ENCODE peak calls at places on chromosomes 7 and 10, in nine cellular contexts. O, B, S, Q, V, Z, F, X and K are unnamed samples.

GRCh38 chr7:111892568-111892967 is 313.6 kb downstream of the DOCK4 start:
- DNase-seq in B (no peak), F (no peak), X (no peak), V (no peak), O (no peak), Z (no peak), S (no peak), Q (no peak), K (no peak)

GRCh38 chr10:35421553-35422178 is 85.4 kb downstream of the CCNY start:
- DNase-seq in Z (no peak), V (no peak), S (peak; percentile 77), B (no peak), X (no peak), O (peak; percentile 94), F (peak; percentile 25), Q (peak; percentile 42), K (no peak)

GRCh38 chr7:36794689-36795088 is 70.4 kb upstream of the AOAH start:
- DNase-seq in F (no peak), X (no peak), Z (no peak), O (no peak), S (no peak), B (no peak), Q (no peak), V (peak; percentile 35), K (no peak)

GRCh38 chr10:29130190-29130673 is 158.6 kb upstream of the LYZL1 start:
- DNase-seq in F (no peak), O (peak; percentile 51), Q (no peak), S (peak; percentile 69), Z (no peak), V (no peak), B (peak; percentile 2), X (peak; percentile 55), K (no peak)

GRCh38 chr7:101154693-101155102 is 422 bp downstream of the AP1S1 start:
- DNase-seq in X (peak; percentile 30), V (no peak), F (no peak), O (no peak), Z (no peak), Q (no peak), S (no peak), B (no peak), K (no peak)

GRCh38 chr7:29091722-29092121 is 54.6 kb downstream of the CPVL start:
- DNase-seq in V (no peak), Q (no peak), O (no peak), Z (no peak), F (no peak), S (no peak), X (no peak), B (no peak), K (no peak)

GRCh38 chr10:128087146-128087883 is 38.9 kb downstream of the MKI67 start:
- DNase-seq in B (no peak), X (no peak), F (no peak), V (no peak), Q (no peak), S (no peak), O (no peak), Z (no peak), K (no peak)

GRCh38 chr10:30784896-30785605 is 155.5 kb upstream of the LYZL2 start:
- DNase-seq in S (no peak), O (peak; percentile 69), X (peak; percentile 95), B (no peak), Z (peak; percentile 63), Q (peak; percentile 74), F (peak; percentile 49), V (peak; percentile 64), K (no peak)

GRCh38 chr10:69348824-69349541 is 67.7 kb downstream of the TACR2 start:
- DNase-seq in F (peak; percentile 36), Q (no peak), V (no peak), S (peak; percentile 78), Z (no peak), B (peak; percentile 61), O (peak; percentile 94), X (no peak), K (peak; percentile 94)

GRCh38 chr10:35635576-35635975 is 6.5 kb downstream of the FZD8 start:
- DNase-seq in V (peak; percentile 50), Z (no peak), F (no peak), Q (peak; percentile 49), B (peak; percentile 81), S (peak; percentile 77), O (peak; percentile 74), X (peak; percentile 81), K (no peak)

GRCh38 chr10:31926765-31927596 is 1.6 kb downstream of the ARHGAP12 start:
- DNase-seq in B (no peak), X (peak; percentile 37), O (no peak), S (peak; percentile 38), Z (no peak), V (no peak), F (no peak), Q (no peak), K (no peak)

GRCh38 chr10:31929260-31929985 is 792 bp upstream of the ARHGAP12 start:
- DNase-seq in S (peak; percentile 64), O (no peak), V (peak; percentile 83), X (peak; percentile 46), F (no peak), Q (peak; percentile 61), B (peak; percentile 33), Z (peak; percentile 84), K (no peak)

GRCh38 chr10:31926154-31926553 is 2.5 kb downstream of the ARHGAP12 start:
- DNase-seq in Q (no peak), X (no peak), F (no peak), S (no peak), Z (no peak), B (no peak), O (no peak), V (no peak), K (no peak)

GRCh38 chr10:31928531-31929259 is at the start of gene ARHGAP12:
- DNase-seq in O (peak; percentile 77), F (peak; percentile 64), V (peak; percentile 90), Z (peak; percentile 96), S (peak; percentile 89), B (peak; percentile 85), Q (peak; percentile 94), X (peak; percentile 91), K (peak; percentile 79)

GRCh38 chr10:31927597-31928530 is 767 bp downstream of the ARHGAP12 start:
- DNase-seq in O (peak; percentile 44), B (peak; percentile 73), Z (peak; percentile 82), Q (peak; percentile 59), V (peak; percentile 39), X (peak; percentile 83), S (peak; percentile 77), F (no peak), K (peak; percentile 56)
- TF ChIP-seq CTCF in O (peak; percentile 34), B (peak; percentile 42), Z (peak; percentile 43), Q (peak; percentile 44), V (peak; percentile 35), X (peak; percentile 35), S (peak; percentile 12), F (peak; percentile 41), K (peak; percentile 34)

DNA sequence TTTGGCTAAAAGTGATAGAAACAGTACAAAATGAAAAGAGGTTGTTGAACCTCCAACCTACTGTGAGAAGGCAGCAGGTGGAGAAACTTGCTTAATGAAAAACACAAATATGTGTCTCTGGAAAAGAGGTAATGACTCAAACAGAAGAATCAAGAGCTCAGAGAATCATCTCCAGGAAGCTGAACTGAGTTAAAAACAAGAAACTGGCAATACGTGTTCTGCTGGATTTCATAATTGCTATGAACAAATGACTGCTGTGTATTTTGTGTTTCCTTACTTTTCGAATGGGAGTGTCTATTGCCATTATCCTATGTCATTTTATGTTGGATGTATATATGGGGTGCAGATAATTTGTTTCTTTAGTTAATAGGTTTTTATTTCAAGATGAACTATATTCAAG is 401.1 kb downstream of the DGKB start:
- DNase-seq in F (no peak), V (no peak), O (no peak), Q (no peak), X (no peak), B (no peak), S (no peak), Z (no peak), K (no peak)
- H3K9me3 ChIP-seq in F (no peaks in the 10 kb centered on the region), V (peaks cover 7% of the 10 kb centered on the region), O (no peaks in the 10 kb centered on the region), Q (no peaks in the 10 kb centered on the region), X (no peaks in the 10 kb centered on the region), B (no peaks in the 10 kb centered on the region), S (peaks cover 3% of the 10 kb centered on the region), Z (no peaks in the 10 kb centered on the region), K (no peaks in the 10 kb centered on the region)

GRCh38 chr7:134882481-134882880 is 103.0 kb downstream of the CALD1 start:
- DNase-seq in O (no peak), Q (no peak), X (no peak), V (no peak), Z (no peak), S (no peak), F (no peak), B (no peak), K (no peak)

GRCh38 chr7:134875867-134876266 is 96.4 kb downstream of the CALD1 start:
- DNase-seq in Z (no peak), S (no peak), V (no peak), F (no peak), O (peak; percentile 80), B (no peak), Q (no peak), X (no peak), K (no peak)

GRCh38 chr7:134874407-134874806 is 95.0 kb downstream of the CALD1 start:
- DNase-seq in V (no peak), Z (no peak), Q (no peak), S (no peak), X (no peak), B (no peak), F (no peak), O (no peak), K (no peak)

GRCh38 chr7:134879815-134880475 is 100.5 kb downstream of the CALD1 start:
- DNase-seq in Q (no peak), S (no peak), V (no peak), B (no peak), Z (no peak), F (no peak), O (no peak), X (no peak), K (no peak)

GRCh38 chr7:134878731-134879295 is 99.4 kb downstream of the CALD1 start:
- DNase-seq in S (no peak), F (no peak), X (no peak), V (no peak), Q (no peak), O (no peak), Z (no peak), B (no peak), K (no peak)
- H3K4me3 ChIP-seq in S (no peak overlapping the region), F (no peak overlapping the region), X (no peak overlapping the region), V (no peak overlapping the region), Q (no peak overlapping the region), O (no peak overlapping the region), Z (no peak overlapping the region), B (no peak overlapping the region), K (no peak overlapping the region)

GRCh38 chr7:24034251-24034650 is 249.7 kb upstream of the NPY start:
- DNase-seq in V (no peak), X (no peak), Q (no peak), Z (no peak), B (no peak), S (no peak), F (no peak), O (no peak), K (no peak)

GRCh38 chr7:24038993-24039392 is 245.0 kb upstream of the NPY start:
- DNase-seq in O (no peak), Q (no peak), V (no peak), S (no peak), X (no peak), F (no peak), B (no peak), Z (no peak), K (no peak)

GRCh38 chr7:24039991-24040390 is 244.0 kb upstream of the NPY start:
- DNase-seq in V (no peak), Q (no peak), S (no peak), F (no peak), O (no peak), X (no peak), B (no peak), Z (no peak), K (no peak)

GRCh38 chr7:24035653-24036414 is 248.2 kb upstream of the NPY start:
- DNase-seq in S (no peak), V (no peak), F (no peak), Z (no peak), Q (no peak), B (no peak), X (no peak), O (no peak), K (no peak)
- TF ChIP-seq CTCF in S (no peak), V (no peak), F (no peak), Z (no peak), Q (no peak), B (no peak), X (no peak), O (no peak), K (no peak)